ENCODE peak calls at places on chromosomes 12 and 14, in eight cellular contexts. D, O, Q, J, T, A, G and I are unnamed samples.

GRCh38 chr14:104423224-104423681 is 156.3 kb upstream of the C14orf180 start:
- DNase-seq in D (no peak), O (no peak), Q (no peak), J (no peak), T (no peak), A (no peak), G (no peak), I (no peak)

GRCh38 chr12:93618891-93619410 is 46.5 kb downstream of the SOCS2 start:
- DNase-seq in D (no peak), O (no peak), Q (no peak), J (no peak), T (no peak), A (no peak), G (no peak), I (no peak)

GRCh38 chr12:41507286-41507685 is 319.2 kb downstream of the PDZRN4 start:
- DNase-seq in D (no peak), O (no peak), Q (no peak), J (no peak), T (no peak), A (no peak), G (no peak), I (no peak)

GRCh38 chr14:76080009-76080408 is 71.7 kb upstream of the GPATCH2L start:
- DNase-seq in D (no peak), O (no peak), Q (no peak), J (no peak), T (no peak), A (no peak), G (no peak), I (peak)

GRCh38 chr14:93719234-93719633 is 69.1 kb downstream of the PRIMA1 start:
- DNase-seq in D (no peak), O (no peak), Q (no peak), J (no peak), T (no peak), A (no peak), G (no peak), I (no peak)

GRCh38 chr12:79071498-79071897 is 206.9 kb downstream of the SYT1 start:
- DNase-seq in D (no peak), O (no peak), Q (peak), J (no peak), T (no peak), A (no peak), G (no peak), I (no peak)

GRCh38 chr12:117020536-117021220 is 78.5 kb downstream of the TESC start:
- DNase-seq in D (no peak), O (no peak), Q (no peak), J (no peak), T (no peak), A (no peak), G (no peak), I (no peak)

GRCh38 chr12:52976574-52977071 is 27.7 kb downstream of the KRT18 start:
- DNase-seq in D (no peak), O (no peak), Q (no peak), J (peak), T (no peak), A (no peak), G (no peak), I (peak)

GRCh38 chr12:106288510-106289195 is 13.9 kb upstream of the TCP11L2 start:
- DNase-seq in D (no peak), O (no peak), Q (no peak), J (peak), T (no peak), A (no peak), G (peak), I (no peak)

GRCh38 chr12:126912111-126912510 is 1354.9 kb upstream of the TMEM132C start:
- DNase-seq in D (no peak), O (no peak), Q (no peak), J (no peak), T (no peak), A (no peak), G (no peak), I (no peak)

GRCh38 chr12:19822476-19822875 is 383.2 kb downstream of the AEBP2 start:
- DNase-seq in D (no peak), O (no peak), Q (no peak), J (no peak), T (no peak), A (no peak), G (no peak), I (no peak)

GRCh38 chr12:18797604-18798003 is 59.7 kb downstream of the CAPZA3 start:
- DNase-seq in D (no peak), O (no peak), Q (no peak), J (no peak), T (no peak), A (no peak), G (no peak), I (no peak)

GRCh38 chr14:69268763-69269162 is 8.8 kb downstream of the GALNT16 start:
- DNase-seq in D (no peak), O (no peak), Q (no peak), J (peak), T (no peak), A (no peak), G (no peak), I (no peak)

GRCh38 chr14:26839481-26839880 is 241.6 kb upstream of the NOVA1 start:
- DNase-seq in D (no peak), O (no peak), Q (no peak), J (no peak), T (no peak), A (no peak), G (no peak), I (no peak)

GRCh38 chr14:88625671-88626070 is 62.8 kb downstream of the ZC3H14 start:
- DNase-seq in D (no peak), O (no peak), Q (no peak), J (no peak), T (no peak), A (no peak), G (no peak), I (no peak)

GRCh38 chr12:125140918-125141573 is 75.8 kb downstream of the AACS start:
- DNase-seq in D (no peak), O (no peak), Q (no peak), J (peak), T (no peak), A (no peak), G (no peak), I (no peak)

GRCh38 chr12:25347716-25348261 is 97.1 kb upstream of the KRAS start:
- DNase-seq in D (no peak), O (no peak), Q (no peak), J (peak), T (no peak), A (no peak), G (no peak), I (no peak)

GRCh38 chr14:36773136-36773540 is 111.5 kb downstream of the PAX9 start:
- DNase-seq in D (no peak), O (no peak), Q (no peak), J (peak), T (no peak), A (no peak), G (no peak), I (no peak)

GRCh38 chr12:23614280-23614679 is 335.2 kb downstream of the SOX5 start:
- DNase-seq in D (no peak), O (no peak), Q (no peak), J (no peak), T (no peak), A (no peak), G (no peak), I (no peak)

GRCh38 chr14:85359505-85359904 is 170.4 kb upstream of the FLRT2 start:
- DNase-seq in D (no peak), O (no peak), Q (no peak), J (no peak), T (no peak), A (no peak), G (no peak), I (no peak)